ENCODE peak calls at places on chromosome 3, in nine cellular contexts. R, M, D, S, P, A, V, T and Z are unnamed samples.

GRCh38 chr3:25033407-25034029 is 394.5 kb upstream of the RARB start:
- DNase-seq in R (peak), M (peak), D (peak), S (no peak), P (peak), A (peak), V (peak), T (peak), Z (peak)

GRCh38 chr3:112117415-112117814 is 15.6 kb downstream of the GCSAM start:
- DNase-seq in R (no peak), M (no peak), D (no peak), S (no peak), P (no peak), A (no peak), V (no peak), T (no peak), Z (no peak)

GRCh38 chr3:8438507-8439079 is 63.0 kb upstream of the LMCD1 start:
- DNase-seq in R (no peak), M (no peak), D (no peak), S (no peak), P (no peak), A (no peak), V (no peak), T (no peak), Z (no peak)

GRCh38 chr3:139756529-139757103 is 78.8 kb upstream of the NMNAT3 start:
- DNase-seq in R (no peak), M (no peak), D (no peak), S (no peak), P (no peak), A (no peak), V (no peak), T (no peak), Z (no peak)

GRCh38 chr3:189712906-189713483 is 81.8 kb downstream of the TP63 start:
- DNase-seq in R (peak), M (no peak), D (no peak), S (peak), P (peak), A (no peak), V (no peak), T (no peak), Z (no peak)

GRCh38 chr3:72261566-72262564 is 476.9 kb upstream of the PROK2 start:
- DNase-seq in R (no peak), M (no peak), D (no peak), S (no peak), P (no peak), A (no peak), V (no peak), T (no peak), Z (no peak)

GRCh38 chr3:37458162-37458895 is 283.9 kb upstream of the LRRFIP2 start:
- DNase-seq in R (no peak), M (no peak), D (no peak), S (no peak), P (peak), A (peak), V (no peak), T (no peak), Z (peak)

GRCh38 chr3:127114337-127115070 is 78.4 kb upstream of the PRR23E start:
- DNase-seq in R (no peak), M (no peak), D (no peak), S (peak), P (no peak), A (no peak), V (no peak), T (no peak), Z (no peak)

GRCh38 chr3:111051354-111051753 is 20.3 kb upstream of the NECTIN3 start:
- DNase-seq in R (no peak), M (no peak), D (no peak), S (no peak), P (no peak), A (peak), V (no peak), T (no peak), Z (peak)

GRCh38 chr3:11367116-11367781 is 95.1 kb downstream of the ATG7 start:
- DNase-seq in R (no peak), M (peak), D (no peak), S (no peak), P (peak), A (peak), V (no peak), T (no peak), Z (no peak)

GRCh38 chr3:63279000-63279366 is 875 bp downstream of the SYNPR start:
- DNase-seq in R (no peak), M (no peak), D (peak), S (no peak), P (no peak), A (no peak), V (no peak), T (no peak), Z (no peak)

GRCh38 chr3:41580274-41580959 is 381.1 kb downstream of the CTNNB1 start:
- DNase-seq in R (no peak), M (no peak), D (no peak), S (no peak), P (peak), A (no peak), V (no peak), T (no peak), Z (no peak)

GRCh38 chr3:62451211-62451892 is 78.0 kb upstream of the FEZF2 start:
- DNase-seq in R (no peak), M (no peak), D (no peak), S (no peak), P (no peak), A (no peak), V (no peak), T (no peak), Z (no peak)

GRCh38 chr3:171225698-171226097 is 199.2 kb upstream of the SLC2A2 start:
- DNase-seq in R (no peak), M (no peak), D (no peak), S (no peak), P (peak), A (no peak), V (no peak), T (no peak), Z (no peak)

GRCh38 chr3:195549931-195550519 is 6.9 kb upstream of the PPP1R2 start:
- DNase-seq in R (no peak), M (no peak), D (no peak), S (no peak), P (no peak), A (no peak), V (no peak), T (no peak), Z (no peak)

GRCh38 chr3:126553284-126553811 is 5.4 kb downstream of the C3orf22 start:
- DNase-seq in R (no peak), M (no peak), D (no peak), S (no peak), P (no peak), A (no peak), V (no peak), T (no peak), Z (no peak)

GRCh38 chr3:58630710-58631092 is 35.9 kb downstream of the FAM3D start:
- DNase-seq in R (no peak), M (no peak), D (no peak), S (no peak), P (no peak), A (no peak), V (no peak), T (no peak), Z (no peak)

GRCh38 chr3:9951962-9952805 is at the start of gene PRRT3:
- DNase-seq in R (no peak), M (no peak), D (peak), S (peak), P (peak), A (peak), V (no peak), T (peak), Z (peak)

GRCh38 chr3:130259170-130259874 is 86.2 kb upstream of the COL6A5 start:
- DNase-seq in R (no peak), M (no peak), D (no peak), S (no peak), P (peak), A (no peak), V (no peak), T (no peak), Z (no peak)

GRCh38 chr3:126288314-126288713 is 68.9 kb downstream of the KLF15 start:
- DNase-seq in R (no peak), M (peak), D (peak), S (no peak), P (no peak), A (no peak), V (peak), T (no peak), Z (no peak)

GRCh38 chr3:121769246-121769645 is 19.7 kb upstream of the GOLGB1 start:
- DNase-seq in R (no peak), M (no peak), D (no peak), S (no peak), P (no peak), A (no peak), V (no peak), T (no peak), Z (no peak)

GRCh38 chr3:124885466-124886167 is 1.5 kb downstream of the ITGB5 start:
- DNase-seq in R (no peak), M (no peak), D (no peak), S (no peak), P (peak), A (no peak), V (no peak), T (no peak), Z (no peak)

GRCh38 chr3:48352546-48352945 is 19.1 kb upstream of the SPINK8 start:
- DNase-seq in R (no peak), M (no peak), D (peak), S (no peak), P (no peak), A (no peak), V (no peak), T (no peak), Z (no peak)

GRCh38 chr3:78589242-78589641 is 1178.6 kb downstream of the ROBO1 start:
- DNase-seq in R (no peak), M (no peak), D (no peak), S (no peak), P (no peak), A (no peak), V (no peak), T (no peak), Z (no peak)

GRCh38 chr3:177855021-177855420 is 657.7 kb upstream of the TBL1XR1 start:
- DNase-seq in R (no peak), M (no peak), D (no peak), S (no peak), P (no peak), A (no peak), V (no peak), T (no peak), Z (no peak)

GRCh38 chr3:150145659-150146058 is 175.0 kb upstream of the PFN2 start:
- DNase-seq in R (no peak), M (no peak), D (no peak), S (no peak), P (peak), A (no peak), V (no peak), T (no peak), Z (no peak)

GRCh38 chr3:127796045-127796720 is 26.1 kb downstream of the MGLL start:
- DNase-seq in R (no peak), M (no peak), D (peak), S (no peak), P (no peak), A (no peak), V (no peak), T (no peak), Z (no peak)

GRCh38 chr3:180680097-180680430 is 775 bp upstream of the CCDC39 start:
- DNase-seq in R (peak), M (peak), D (peak), S (peak), P (peak), A (no peak), V (no peak), T (no peak), Z (no peak)

GRCh38 chr3:192597511-192597910 is 129.8 kb downstream of the FGF12 start:
- DNase-seq in R (no peak), M (no peak), D (no peak), S (no peak), P (no peak), A (no peak), V (no peak), T (no peak), Z (peak)

GRCh38 chr3:165624761-165625160 is 212.5 kb downstream of the BCHE start:
- DNase-seq in R (no peak), M (no peak), D (no peak), S (no peak), P (peak), A (no peak), V (no peak), T (no peak), Z (peak)

GRCh38 chr3:144683065-144683464 is 711.4 kb downstream of the DIPK2A start:
- DNase-seq in R (no peak), M (no peak), D (no peak), S (no peak), P (no peak), A (no peak), V (no peak), T (no peak), Z (no peak)

GRCh38 chr3:177284383-177284881 is 87.2 kb upstream of the TBL1XR1 start:
- DNase-seq in R (peak), M (no peak), D (no peak), S (no peak), P (peak), A (peak), V (no peak), T (peak), Z (peak)

GRCh38 chr3:39177708-39178332 is 14.6 kb downstream of the XIRP1 start:
- DNase-seq in R (peak), M (peak), D (peak), S (peak), P (peak), A (peak), V (peak), T (peak), Z (peak)

GRCh38 chr3:71395927-71396695 is 187.4 kb downstream of the FOXP1 start:
- DNase-seq in R (no peak), M (no peak), D (no peak), S (no peak), P (peak), A (no peak), V (no peak), T (no peak), Z (no peak)

GRCh38 chr3:185824467-185825378 is at the start of gene IGF2BP2:
- DNase-seq in R (peak), M (no peak), D (peak), S (no peak), P (peak), A (peak), V (no peak), T (peak), Z (peak)

GRCh38 chr3:72629191-72629611 is 219.0 kb downstream of the SHQ1 start:
- DNase-seq in R (no peak), M (no peak), D (no peak), S (no peak), P (no peak), A (peak), V (no peak), T (no peak), Z (peak)

GRCh38 chr3:119702530-119703527 is at the start of gene CFAP91:
- DNase-seq in R (peak), M (peak), D (peak), S (peak), P (peak), A (no peak), V (peak), T (peak), Z (peak)